ENCODE peak calls at places on chromosomes 11 and 22, in six cellular contexts. One of them, this sample, is unnamed.

GRCh38 chr11:77171885-77172665 is 44.0 kb downstream of the MYO7A start:
- DNase-seq in IMR-90: no peak
- DNase-seq in HCT116: no peak
- DNase-seq in gastrocnemius medialis: no peak
- DNase-seq in stomach: no peak
- DNase-seq in heart left ventricle: no peak
- DNase-seq in this sample: no peak

GRCh38 chr11:112321521-112322172 is 61.0 kb upstream of the PLET1 start:
- DNase-seq in stomach: peak; percentile 81
- DNase-seq in heart left ventricle: peak; percentile 51
- DNase-seq in HCT116: peak; percentile 57
- DNase-seq in gastrocnemius medialis: peak; percentile 53
- DNase-seq in IMR-90: peak; percentile 89
- DNase-seq in this sample: no peak

GRCh38 chr11:37858398-37858797 is 1260.4 kb upstream of the RAG2 start:
- DNase-seq in heart left ventricle: no peak
- DNase-seq in gastrocnemius medialis: no peak
- DNase-seq in stomach: no peak
- DNase-seq in IMR-90: no peak
- DNase-seq in HCT116: no peak
- DNase-seq in this sample: no peak

GRCh38 chr22:23789121-23789520 is 2.4 kb downstream of the SMARCB1 start:
- DNase-seq in gastrocnemius medialis: no peak
- DNase-seq in heart left ventricle: no peak
- DNase-seq in HCT116: no peak
- DNase-seq in stomach: no peak
- DNase-seq in IMR-90: no peak
- DNase-seq in this sample: no peak

GRCh38 chr11:117226388-117227385 is 5.2 kb downstream of the PCSK7 start:
- DNase-seq in stomach: peak; percentile 53
- DNase-seq in gastrocnemius medialis: peak; percentile 67
- DNase-seq in heart left ventricle: peak; percentile 50
- DNase-seq in HCT116: peak; percentile 65
- DNase-seq in IMR-90: peak; percentile 78
- DNase-seq in this sample: peak; percentile 67

GRCh38 chr11:111299111-111300026 is 1.0 kb downstream of the POU2AF3 start:
- DNase-seq in HCT116: no peak
- DNase-seq in stomach: peak; percentile 92
- DNase-seq in IMR-90: peak; percentile 23
- DNase-seq in gastrocnemius medialis: peak; percentile 25
- DNase-seq in heart left ventricle: peak; percentile 68
- DNase-seq in this sample: peak; percentile 31

GRCh38 chr22:44392446-44392921 is 79.7 kb upstream of the SHISAL1 start:
- DNase-seq in stomach: no peak
- DNase-seq in HCT116: no peak
- DNase-seq in gastrocnemius medialis: no peak
- DNase-seq in IMR-90: peak; percentile 11
- DNase-seq in heart left ventricle: peak; percentile 11
- DNase-seq in this sample: peak; percentile 21

GRCh38 chr11:18347471-18348125 is 25.2 kb downstream of the GTF2H1 start:
- DNase-seq in IMR-90: peak; percentile 92
- DNase-seq in HCT116: no peak
- DNase-seq in gastrocnemius medialis: no peak
- DNase-seq in stomach: no peak
- DNase-seq in heart left ventricle: no peak
- DNase-seq in this sample: no peak

GRCh38 chr11:23212829-23213228 is 352.6 kb upstream of the CCDC179 start:
- DNase-seq in IMR-90: no peak
- DNase-seq in HCT116: no peak
- DNase-seq in heart left ventricle: no peak
- DNase-seq in gastrocnemius medialis: no peak
- DNase-seq in stomach: no peak
- DNase-seq in this sample: no peak

GRCh38 chr11:44286268-44286880 is 23.6 kb downstream of the ALX4 start:
- DNase-seq in stomach: peak; percentile 41
- DNase-seq in IMR-90: peak; percentile 44
- DNase-seq in heart left ventricle: no peak
- DNase-seq in HCT116: peak; percentile 43
- DNase-seq in gastrocnemius medialis: no peak
- DNase-seq in this sample: peak; percentile 72

GRCh38 chr11:27722117-27722844 is 22.0 kb upstream of the BDNF start:
- DNase-seq in heart left ventricle: no peak
- DNase-seq in IMR-90: peak; percentile 68
- DNase-seq in HCT116: no peak
- DNase-seq in stomach: no peak
- DNase-seq in gastrocnemius medialis: no peak
- DNase-seq in this sample: no peak

GRCh38 chr22:16717699-16718558 is 107.3 kb downstream of the XKR3 start:
- DNase-seq in heart left ventricle: no peak
- DNase-seq in gastrocnemius medialis: no peak
- DNase-seq in IMR-90: no peak
- DNase-seq in stomach: no peak
- DNase-seq in HCT116: no peak
- DNase-seq in this sample: no peak

GRCh38 chr11:2914475-2915195 is 14.6 kb downstream of the PHLDA2 start:
- DNase-seq in HCT116: no peak
- DNase-seq in gastrocnemius medialis: no peak
- DNase-seq in heart left ventricle: peak; percentile 90
- DNase-seq in IMR-90: no peak
- DNase-seq in stomach: peak; percentile 50
- DNase-seq in this sample: no peak

GRCh38 chr11:1640076-1640946 is 10.7 kb downstream of the KRTAP5-5 start:
- DNase-seq in HCT116: no peak
- DNase-seq in IMR-90: no peak
- DNase-seq in stomach: peak; percentile 43
- DNase-seq in heart left ventricle: no peak
- DNase-seq in gastrocnemius medialis: no peak
- DNase-seq in this sample: peak; percentile 74

GRCh38 chr11:119337581-119338317 is 2.9 kb downstream of the C1QTNF5 start:
- DNase-seq in stomach: no peak
- DNase-seq in HCT116: no peak
- DNase-seq in heart left ventricle: no peak
- DNase-seq in IMR-90: peak; percentile 90
- DNase-seq in gastrocnemius medialis: peak; percentile 15
- DNase-seq in this sample: no peak

GRCh38 chr22:43308451-43309235 is 34.5 kb downstream of the SCUBE1 start:
- DNase-seq in heart left ventricle: no peak
- DNase-seq in IMR-90: peak; percentile 15
- DNase-seq in gastrocnemius medialis: no peak
- DNase-seq in HCT116: no peak
- DNase-seq in stomach: no peak
- DNase-seq in this sample: no peak

GRCh38 chr11:36469881-36470802 is 39.9 kb downstream of the TRAF6 start:
- DNase-seq in HCT116: no peak
- DNase-seq in IMR-90: peak; percentile 74
- DNase-seq in heart left ventricle: no peak
- DNase-seq in gastrocnemius medialis: no peak
- DNase-seq in stomach: no peak
- DNase-seq in this sample: no peak

GRCh38 chr11:113664069-113664980 is 41.8 kb downstream of the TMPRSS5 start:
- DNase-seq in heart left ventricle: no peak
- DNase-seq in HCT116: peak; percentile 7
- DNase-seq in stomach: no peak
- DNase-seq in IMR-90: peak; percentile 58
- DNase-seq in gastrocnemius medialis: no peak
- DNase-seq in this sample: no peak

GRCh38 chr11:79039122-79039521 is 401.7 kb downstream of the TENM4 start:
- DNase-seq in stomach: no peak
- DNase-seq in gastrocnemius medialis: no peak
- DNase-seq in heart left ventricle: no peak
- DNase-seq in IMR-90: peak; percentile 66
- DNase-seq in HCT116: no peak
- DNase-seq in this sample: no peak

GRCh38 chr11:58525037-58525614 is 17.2 kb upstream of the OR5B21 start:
- DNase-seq in IMR-90: no peak
- DNase-seq in gastrocnemius medialis: no peak
- DNase-seq in stomach: no peak
- DNase-seq in heart left ventricle: no peak
- DNase-seq in HCT116: no peak
- DNase-seq in this sample: peak; percentile 63

GRCh38 chr11:65555693-65556231 is 2.4 kb downstream of the LTBP3 start:
- DNase-seq in gastrocnemius medialis: peak; percentile 80
- DNase-seq in heart left ventricle: peak; percentile 74
- DNase-seq in HCT116: peak; percentile 71
- DNase-seq in IMR-90: peak; percentile 88
- DNase-seq in stomach: no peak
- DNase-seq in this sample: no peak

GRCh38 chr22:48920776-48921241 is 906.9 kb downstream of the BRD1 start:
- DNase-seq in IMR-90: no peak
- DNase-seq in gastrocnemius medialis: no peak
- DNase-seq in heart left ventricle: no peak
- DNase-seq in HCT116: no peak
- DNase-seq in stomach: peak; percentile 17
- DNase-seq in this sample: no peak

GRCh38 chr11:72719144-72719543 is 33.1 kb downstream of the ARAP1 start:
- DNase-seq in HCT116: no peak
- DNase-seq in heart left ventricle: peak; percentile 83
- DNase-seq in gastrocnemius medialis: peak; percentile 72
- DNase-seq in stomach: no peak
- DNase-seq in IMR-90: peak; percentile 31
- DNase-seq in this sample: no peak

GRCh38 chr11:970319-970871 is 44.7 kb downstream of the AP2A2 start:
- DNase-seq in stomach: no peak
- DNase-seq in heart left ventricle: no peak
- DNase-seq in gastrocnemius medialis: no peak
- DNase-seq in IMR-90: no peak
- DNase-seq in HCT116: no peak
- DNase-seq in this sample: no peak

GRCh38 chr11:5831196-5831829 is 10.4 kb downstream of the OR52E6 start:
- DNase-seq in IMR-90: no peak
- DNase-seq in heart left ventricle: no peak
- DNase-seq in gastrocnemius medialis: no peak
- DNase-seq in stomach: no peak
- DNase-seq in HCT116: no peak
- DNase-seq in this sample: no peak

GRCh38 chr11:102312656-102313055 is 4.6 kb upstream of the BIRC3 start:
- DNase-seq in gastrocnemius medialis: no peak
- DNase-seq in IMR-90: peak; percentile 40
- DNase-seq in stomach: no peak
- DNase-seq in heart left ventricle: no peak
- DNase-seq in HCT116: no peak
- DNase-seq in this sample: no peak

GRCh38 chr11:31932879-31933278 is 121.8 kb upstream of the PAX6 start:
- DNase-seq in gastrocnemius medialis: no peak
- DNase-seq in IMR-90: no peak
- DNase-seq in heart left ventricle: no peak
- DNase-seq in HCT116: no peak
- DNase-seq in stomach: no peak
- DNase-seq in this sample: no peak

DNA sequence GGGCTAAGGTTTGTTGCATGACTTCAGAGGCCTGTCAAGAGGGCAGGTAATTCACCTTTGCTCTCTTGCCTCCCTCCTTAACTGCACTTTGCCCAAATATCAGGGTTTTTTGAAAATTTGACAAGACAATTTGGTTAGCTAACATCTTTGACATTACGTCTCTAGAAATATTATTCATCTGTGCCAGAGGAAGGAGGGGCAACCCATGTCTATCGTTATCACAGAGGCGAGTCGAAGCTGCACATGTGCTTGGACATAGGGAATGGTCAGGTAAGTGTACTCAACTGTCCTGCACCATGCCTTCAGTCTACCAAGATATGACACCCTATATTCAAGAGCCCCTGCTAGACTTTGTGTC is 3.7 kb downstream of the AKIP1 start:
- DNase-seq in heart left ventricle: no peak
- DNase-seq in stomach: no peak
- DNase-seq in IMR-90: no peak
- DNase-seq in HCT116: no peak
- DNase-seq in gastrocnemius medialis: no peak
- DNase-seq in this sample: no peak
- TF ChIP-seq CTCF in heart left ventricle: no peak
- TF ChIP-seq CTCF in stomach: no peak
- TF ChIP-seq CTCF in IMR-90: no peak
- TF ChIP-seq CTCF in HCT116: peak; percentile 4
- TF ChIP-seq CTCF in gastrocnemius medialis: no peak
- TF ChIP-seq CTCF in this sample: no peak

GRCh38 chr22:36415415-36416168 is 27.8 kb upstream of the MYH9 start:
- DNase-seq in IMR-90: no peak
- DNase-seq in HCT116: no peak
- DNase-seq in heart left ventricle: no peak
- DNase-seq in gastrocnemius medialis: no peak
- DNase-seq in stomach: no peak
- DNase-seq in this sample: no peak

GRCh38 chr22:36413022-36413770 is 25.4 kb upstream of the MYH9 start:
- DNase-seq in stomach: no peak
- DNase-seq in HCT116: no peak
- DNase-seq in IMR-90: peak; percentile 36
- DNase-seq in heart left ventricle: no peak
- DNase-seq in gastrocnemius medialis: peak; percentile 24
- DNase-seq in this sample: peak; percentile 57

GRCh38 chr22:36419912-36420882 is 32.4 kb upstream of the MYH9 start:
- DNase-seq in gastrocnemius medialis: peak; percentile 18
- DNase-seq in IMR-90: no peak
- DNase-seq in heart left ventricle: peak; percentile 63
- DNase-seq in stomach: no peak
- DNase-seq in HCT116: no peak
- DNase-seq in this sample: peak; percentile 68

GRCh38 chr22:36419177-36419911 is 31.6 kb upstream of the MYH9 start:
- DNase-seq in heart left ventricle: peak; percentile 69
- DNase-seq in HCT116: no peak
- DNase-seq in gastrocnemius medialis: peak; percentile 26
- DNase-seq in IMR-90: peak; percentile 96
- DNase-seq in stomach: no peak
- DNase-seq in this sample: peak; percentile 23

GRCh38 chr22:36417281-36417686 is 29.5 kb upstream of the MYH9 start:
- DNase-seq in heart left ventricle: no peak
- DNase-seq in stomach: peak; percentile 84
- DNase-seq in gastrocnemius medialis: no peak
- DNase-seq in HCT116: no peak
- DNase-seq in IMR-90: peak; percentile 73
- DNase-seq in this sample: peak; percentile 74
- TF ChIP-seq POLR2A in heart left ventricle: no peak
- TF ChIP-seq POLR2A in stomach: no peak
- TF ChIP-seq POLR2A in gastrocnemius medialis: no peak
- TF ChIP-seq POLR2A in HCT116: no peak
- TF ChIP-seq POLR2A in IMR-90: no peak
- TF ChIP-seq POLR2A in this sample: no peak

DNA sequence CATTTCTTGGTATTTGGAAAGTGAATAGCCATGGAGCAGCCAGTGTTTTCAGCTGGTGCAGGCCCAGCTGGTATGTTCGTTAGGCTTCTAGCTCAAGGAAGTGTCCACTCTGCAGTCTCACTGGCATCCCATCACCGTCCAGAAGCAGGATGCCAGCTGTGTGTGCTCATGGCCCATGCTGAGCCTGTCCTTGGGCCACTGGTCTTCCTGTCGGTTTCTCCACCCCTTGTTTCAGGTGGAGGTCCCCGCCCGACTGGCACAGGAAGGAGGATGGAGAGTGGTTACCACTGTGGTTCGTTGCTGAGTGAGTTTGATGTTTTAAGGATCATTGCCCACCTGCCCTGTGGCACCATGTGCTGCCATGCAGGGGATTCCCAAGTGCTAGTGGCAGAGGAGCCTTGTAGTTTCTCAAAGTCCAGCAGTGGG is 63.7 kb downstream of the MED15 start:
- DNase-seq in HCT116: no peak
- DNase-seq in heart left ventricle: peak; percentile 13
- DNase-seq in IMR-90: no peak
- DNase-seq in gastrocnemius medialis: no peak
- DNase-seq in stomach: no peak
- DNase-seq in this sample: no peak
- H3K36me3 ChIP-seq in HCT116: peaks cover 75% of the 10 kb centered on the region
- H3K36me3 ChIP-seq in heart left ventricle: peaks cover 88% of the 10 kb centered on the region
- H3K36me3 ChIP-seq in IMR-90: peaks cover 69% of the 10 kb centered on the region
- H3K36me3 ChIP-seq in gastrocnemius medialis: no peaks in the 10 kb centered on the region
- H3K36me3 ChIP-seq in stomach: peaks cover 100% of the 10 kb centered on the region
- H3K36me3 ChIP-seq in this sample: peaks cover 96% of the 10 kb centered on the region

GRCh38 chr22:45867118-45867905 is 109.7 kb downstream of the WNT7B start:
- DNase-seq in gastrocnemius medialis: no peak
- DNase-seq in HCT116: no peak
- DNase-seq in IMR-90: no peak
- DNase-seq in heart left ventricle: no peak
- DNase-seq in stomach: peak; percentile 23
- DNase-seq in this sample: no peak
- TF ChIP-seq CTCF in gastrocnemius medialis: peak; percentile 43
- TF ChIP-seq CTCF in HCT116: no peak
- TF ChIP-seq CTCF in IMR-90: peak; percentile 40
- TF ChIP-seq CTCF in heart left ventricle: peak; percentile 23
- TF ChIP-seq CTCF in stomach: no peak
- TF ChIP-seq CTCF in this sample: no peak